ENCODE peak calls at places on chromosomes 13 and 19, in seven cellular contexts. H is activated naive CD4-positive, alpha-beta T cell treated with Interleukin-2 at 50 U/mL for 16 hours; I is stimulated activated CD8-positive, alpha-beta memory T cell treated with anti-CD3 and anti-CD28 coated beads, Interleukin-2, amount 100 ng/mL, for 1 hour; T is T follicular helper cell; V is LHCN-M2; W is left cardiac atrium; O is tibial nerve. E is an unnamed sample.
A peak's percentile ranks its signal among the peaks of the same experiment; 100 is the strongest.

GRCh38 chr19:3479177-3479818 is 1.0 kb downstream of the SMIM24 start:
- DNase-seq in O (no peak), T (peak; percentile 34), H (peak; percentile 37), I (peak; percentile 14), V (peak; percentile 41), W (no peak), E (no peak)

GRCh38 chr13:99659234-99659633 is 158.0 kb downstream of the TM9SF2 start:
- DNase-seq in O (no peak), I (no peak), V (no peak), T (no peak), H (no peak), W (no peak), E (no peak)

GRCh38 chr19:10617409-10618121 is 7.8 kb upstream of the SLC44A2 start:
- DNase-seq in H (no peak), W (no peak), V (peak; percentile 82), T (no peak), I (no peak), O (no peak), E (peak; percentile 87)

GRCh38 chr19:16435238-16435911 is 36.4 kb downstream of the EPS15L1 start:
- DNase-seq in V (peak; percentile 99), W (peak; percentile 51), T (no peak), O (peak; percentile 71), I (peak; percentile 14), H (no peak), E (peak; percentile 96)

GRCh38 chr19:47094557-47095517 is 18.7 kb downstream of the ZC3H4 start:
- DNase-seq in I (no peak), T (no peak), O (no peak), H (peak; percentile 53), V (no peak), W (no peak), E (peak; percentile 42)

GRCh38 chr19:17455711-17456123 is 5.0 kb downstream of the NXNL1 start:
- DNase-seq in I (no peak), T (no peak), V (no peak), H (no peak), O (no peak), W (no peak), E (no peak)

GRCh38 chr13:52371736-52372247 is 34.2 kb downstream of the THSD1 start:
- DNase-seq in H (no peak), I (no peak), T (no peak), V (peak; percentile 99), O (no peak), W (no peak), E (peak; percentile 87)

GRCh38 chr13:49539313-49539712 is 43.6 kb downstream of the PHF11 start:
- DNase-seq in T (no peak), V (no peak), H (no peak), O (no peak), I (no peak), W (no peak), E (peak; percentile 6)

GRCh38 chr19:805600-806550 is 8.6 kb downstream of the PTBP1 start:
- DNase-seq in I (no peak), T (no peak), O (no peak), H (no peak), V (no peak), W (peak; percentile 23), E (no peak)

GRCh38 chr19:8512115-8512967 is 1.6 kb downstream of the ZNF414 start:
- DNase-seq in I (no peak), W (no peak), H (no peak), O (no peak), T (no peak), V (peak; percentile 20), E (no peak)

GRCh38 chr13:107079423-107080099 is 511.6 kb upstream of the ARGLU1 start:
- DNase-seq in O (no peak), T (no peak), H (no peak), W (no peak), V (no peak), I (no peak), E (no peak)

GRCh38 chr13:81498969-81499368 is 1158.0 kb upstream of the SPRY2 start:
- DNase-seq in H (no peak), I (no peak), V (no peak), O (no peak), W (no peak), T (no peak), E (no peak)

GRCh38 chr13:111876506-111876905 is 190.4 kb upstream of the SOX1 start:
- DNase-seq in O (no peak), W (no peak), V (no peak), H (no peak), I (no peak), T (no peak), E (no peak)

GRCh38 chr13:110874508-110874960 is 40.3 kb downstream of the ANKRD10 start:
- DNase-seq in T (peak; percentile 23), I (peak; percentile 9), W (peak; percentile 90), O (peak; percentile 81), H (peak; percentile 48), V (peak; percentile 75), E (peak; percentile 37)

GRCh38 chr13:59356607-59357006 is 807.1 kb downstream of the DIAPH3 start:
- DNase-seq in I (no peak), O (peak; percentile 16), V (peak; percentile 26), T (no peak), H (no peak), W (peak; percentile 90), E (peak; percentile 52)

GRCh38 chr19:10235003-10235402 is 3.9 kb upstream of the S1PR2 start:
- DNase-seq in I (no peak), O (no peak), V (no peak), H (no peak), W (no peak), T (no peak), E (no peak)

GRCh38 chr19:48053076-48053475 is 9.2 kb upstream of the CABP5 start:
- DNase-seq in O (no peak), V (no peak), H (no peak), T (no peak), I (no peak), W (no peak), E (no peak)

GRCh38 chr19:49442354-49442753 is 1.0 kb upstream of the SLC17A7 start:
- DNase-seq in V (no peak), O (peak; percentile 79), H (peak; percentile 32), I (no peak), W (peak; percentile 61), T (no peak), E (no peak)

GRCh38 chr13:25463496-25463895 is 91.7 kb downstream of the ATP8A2 start:
- DNase-seq in O (no peak), W (no peak), V (peak; percentile 43), H (no peak), I (no peak), T (no peak), E (peak; percentile 32)

GRCh38 chr19:28886708-28887107 is 326.2 kb downstream of the UQCRFS1 start:
- DNase-seq in O (no peak), H (no peak), I (no peak), V (no peak), T (no peak), W (no peak), E (no peak)

GRCh38 chr13:33262069-33262487 is 23.5 kb downstream of the STARD13 start:
- DNase-seq in T (no peak), V (peak; percentile 73), H (no peak), I (no peak), O (no peak), W (no peak), E (peak; percentile 76)

GRCh38 chr13:74434782-74435181 is 300.6 kb upstream of the KLF12 start:
- DNase-seq in H (no peak), W (no peak), T (no peak), O (no peak), V (no peak), I (no peak), E (no peak)

GRCh38 chr19:39778763-39779162 is at the start of gene LEUTX:
- DNase-seq in W (no peak), H (no peak), O (no peak), I (no peak), T (no peak), V (no peak), E (no peak)

GRCh38 chr13:39038569-39038898 is 278 bp downstream of the NHLRC3 start:
- DNase-seq in W (peak; percentile 28), H (peak; percentile 67), I (peak; percentile 13), O (no peak), V (peak; percentile 10), T (peak; percentile 30), E (peak; percentile 25)

GRCh38 chr13:93318538-93318937 is 91.9 kb downstream of the GPC6 start:
- DNase-seq in T (no peak), O (no peak), W (no peak), V (no peak), H (no peak), I (no peak), E (peak; percentile 17)

GRCh38 chr19:21094347-21095025 is 12.5 kb downstream of the ZNF714 start:
- DNase-seq in W (no peak), O (no peak), H (no peak), V (peak; percentile 84), T (no peak), I (no peak), E (no peak)

E was measured in astrocyte.